ENCODE peak calls at places on chromosomes 5 and 9, in seven cellular contexts. Y is NCI-H1105; I is NCI-H2081; N is kidney tubule cell; T is AG10803; X is stimulated activated naive CD4-positive, alpha-beta T cell treated with Interleukin-2 at 50 U/mL for 16 hours; V is iPS-NIHi11. J is an unnamed sample.
A peak's percentile ranks its signal among the peaks of the same experiment; 100 is the strongest.

GRCh38 chr9:131407717-131408195 is 13.9 kb downstream of the PRRC2B start:
- DNase-seq in Y (no peak), X (no peak), I (peak; percentile 33), N (peak; percentile 35), V (peak; percentile 63), T (peak; percentile 52), J (no peak)

GRCh38 chr9:81852820-81853219 is 75.4 kb upstream of the SPATA31D4 start:
- DNase-seq in I (no peak), V (no peak), T (no peak), X (no peak), N (no peak), Y (no peak), J (no peak)

GRCh38 chr5:122311888-122312669 is at the start of gene SNCAIP:
- DNase-seq in V (peak; percentile 67), N (peak; percentile 47), Y (no peak), X (no peak), T (peak; percentile 41), I (no peak), J (no peak)

GRCh38 chr5:2582507-2582906 is 169.0 kb downstream of the IRX2 start:
- DNase-seq in I (no peak), N (no peak), X (no peak), Y (no peak), T (no peak), V (no peak), J (no peak)

GRCh38 chr9:123343428-123344272 is 12.3 kb upstream of the CRB2 start:
- DNase-seq in V (no peak), X (no peak), T (peak; percentile 43), Y (no peak), N (no peak), I (no peak), J (no peak)

GRCh38 chr9:19104528-19105282 is 2.0 kb upstream of the HAUS6 start:
- DNase-seq in T (peak; percentile 64), Y (no peak), I (no peak), V (no peak), N (no peak), X (no peak), J (no peak)

GRCh38 chr9:121896545-121896943 is 196.6 kb downstream of the TTLL11 start:
- DNase-seq in N (no peak), Y (no peak), T (no peak), V (no peak), I (no peak), X (no peak), J (no peak)

GRCh38 chr5:166726406-166726805 is 1565.0 kb upstream of the WWC1 start:
- DNase-seq in Y (no peak), T (no peak), N (no peak), I (no peak), V (no peak), X (no peak), J (no peak)

GRCh38 chr5:62312674-62313073 is 6.7 kb downstream of the KIF2A start:
- DNase-seq in I (no peak), Y (no peak), T (no peak), X (no peak), V (no peak), N (no peak), J (no peak)

GRCh38 chr5:106401561-106401960 is 1269.2 kb downstream of the EFNA5 start:
- DNase-seq in T (no peak), N (no peak), I (no peak), Y (no peak), X (no peak), V (no peak), J (no peak)

GRCh38 chr5:91135475-91136248 is 247.5 kb downstream of the ARRDC3 start:
- DNase-seq in N (peak; percentile 38), V (no peak), Y (no peak), I (no peak), X (no peak), T (no peak), J (no peak)

GRCh38 chr9:120412425-120412951 is 167.5 kb downstream of the CDK5RAP2 start:
- DNase-seq in T (peak; percentile 81), I (no peak), N (peak; percentile 47), X (no peak), Y (no peak), V (peak; percentile 34), J (no peak)

GRCh38 chr9:99044827-99045226 is 60.1 kb upstream of the TGFBR1 start:
- DNase-seq in N (no peak), I (no peak), T (no peak), Y (no peak), X (no peak), V (no peak), J (no peak)

GRCh38 chr9:112042244-112042638 is 132.9 kb downstream of the SUSD1 start:
- DNase-seq in Y (no peak), I (no peak), T (no peak), X (no peak), V (no peak), N (peak; percentile 91), J (no peak)

GRCh38 chr5:36070687-36071571 is 4.2 kb upstream of the UGT3A2 start:
- DNase-seq in N (no peak), Y (no peak), I (no peak), V (no peak), X (no peak), T (no peak), J (no peak)

GRCh38 chr9:116471093-116471906 is 215.8 kb upstream of the TRIM32 start:
- DNase-seq in V (peak; percentile 84), N (peak; percentile 30), I (no peak), T (peak; percentile 55), Y (no peak), X (no peak), J (no peak)

GRCh38 chr5:107670028-107670926 is 460 bp downstream of the EFNA5 start:
- DNase-seq in V (peak; percentile 27), X (no peak), T (no peak), I (peak; percentile 43), N (peak; percentile 49), Y (peak; percentile 58), J (peak; percentile 32)

GRCh38 chr9:121633144-121633714 is 18.2 kb upstream of the DAB2IP start:
- DNase-seq in X (no peak), V (no peak), Y (no peak), T (no peak), I (no peak), N (no peak), J (no peak)

GRCh38 chr9:120914410-120914809 is 12.2 kb downstream of the TRAF1 start:
- DNase-seq in I (no peak), V (no peak), N (no peak), T (no peak), X (no peak), Y (no peak), J (no peak)